ENCODE peak calls at places on chromosomes 7 and 10, in five cellular contexts. One of them, this sample, is unnamed. For H4K20me1, the result is how much of the 10 kb centered on the place peaks cover.

GRCh38 chr10:78296794-78297193 is 263.1 kb downstream of the RPS24 start:
- DNase-seq in neural progenitor cell: no peak
- DNase-seq in IMR-90: no peak
- DNase-seq in OCI-LY7: no peak
- DNase-seq in hepatocyte: no peak
- DNase-seq in this sample: no peak

GRCh38 chr10:132612571-132613504 is 75.3 kb downstream of the INPP5A start:
- DNase-seq in OCI-LY7: no peak
- DNase-seq in hepatocyte: no peak
- DNase-seq in IMR-90: peak
- DNase-seq in neural progenitor cell: peak
- DNase-seq in this sample: no peak

GRCh38 chr10:112210672-112211071 is 27.1 kb upstream of the GPAM start:
- DNase-seq in neural progenitor cell: no peak
- DNase-seq in OCI-LY7: no peak
- DNase-seq in hepatocyte: no peak
- DNase-seq in IMR-90: no peak
- DNase-seq in this sample: no peak

GRCh38 chr7:90412458-90413184 is 9.4 kb downstream of the CLDN12 start:
- DNase-seq in neural progenitor cell: peak
- DNase-seq in IMR-90: no peak
- DNase-seq in hepatocyte: no peak
- DNase-seq in OCI-LY7: peak
- DNase-seq in this sample: peak

GRCh38 chr10:71639412-71639719 is 80.2 kb downstream of the C10orf105 start:
- DNase-seq in hepatocyte: no peak
- DNase-seq in OCI-LY7: no peak
- DNase-seq in neural progenitor cell: no peak
- DNase-seq in IMR-90: no peak
- DNase-seq in this sample: no peak

GRCh38 chr7:139758388-139758787 is 19.4 kb downstream of the HIPK2 start:
- DNase-seq in hepatocyte: no peak
- DNase-seq in OCI-LY7: no peak
- DNase-seq in IMR-90: no peak
- DNase-seq in neural progenitor cell: no peak
- DNase-seq in this sample: no peak

GRCh38 chr7:86644282-86645173 is 819 bp downstream of the GRM3 start:
- DNase-seq in neural progenitor cell: peak
- DNase-seq in OCI-LY7: no peak
- DNase-seq in IMR-90: no peak
- DNase-seq in hepatocyte: no peak
- DNase-seq in this sample: no peak

GRCh38 chr7:16114633-16115032 is 306.7 kb downstream of the CRPPA start:
- DNase-seq in OCI-LY7: no peak
- DNase-seq in neural progenitor cell: no peak
- DNase-seq in hepatocyte: no peak
- DNase-seq in IMR-90: peak
- DNase-seq in this sample: peak

GRCh38 chr10:42630537-42631134 is 7.7 kb downstream of the ZNF33B start:
- DNase-seq in neural progenitor cell: no peak
- DNase-seq in OCI-LY7: no peak
- DNase-seq in hepatocyte: no peak
- DNase-seq in IMR-90: no peak
- DNase-seq in this sample: no peak

GRCh38 chr7:106456339-106456738 is 171.6 kb upstream of the NAMPT start:
- DNase-seq in neural progenitor cell: no peak
- DNase-seq in hepatocyte: no peak
- DNase-seq in IMR-90: no peak
- DNase-seq in OCI-LY7: no peak
- DNase-seq in this sample: no peak

GRCh38 chr7:125563964-125564529 is 634.4 kb upstream of the POT1 start:
- DNase-seq in OCI-LY7: no peak
- DNase-seq in hepatocyte: no peak
- DNase-seq in neural progenitor cell: peak
- DNase-seq in IMR-90: no peak
- DNase-seq in this sample: no peak

GRCh38 chr10:43040482-43041256 is 36.2 kb upstream of the RET start:
- DNase-seq in IMR-90: no peak
- DNase-seq in OCI-LY7: no peak
- DNase-seq in hepatocyte: no peak
- DNase-seq in neural progenitor cell: no peak
- DNase-seq in this sample: no peak

GRCh38 chr7:43756368-43757072 is 2.0 kb upstream of the BLVRA start:
- DNase-seq in OCI-LY7: no peak
- DNase-seq in IMR-90: peak
- DNase-seq in hepatocyte: no peak
- DNase-seq in neural progenitor cell: no peak
- DNase-seq in this sample: peak

GRCh38 chr10:95391570-95392249 is 100.9 kb upstream of the PDLIM1 start:
- DNase-seq in IMR-90: peak
- DNase-seq in neural progenitor cell: peak
- DNase-seq in hepatocyte: peak
- DNase-seq in OCI-LY7: peak
- DNase-seq in this sample: peak

GRCh38 chr7:35624299-35625186 is 70.4 kb downstream of the HERPUD2 start:
- DNase-seq in neural progenitor cell: peak
- DNase-seq in hepatocyte: peak
- DNase-seq in OCI-LY7: peak
- DNase-seq in IMR-90: peak
- DNase-seq in this sample: peak

GRCh38 chr7:36747969-36748574 is 23.8 kb upstream of the AOAH start:
- DNase-seq in neural progenitor cell: no peak
- DNase-seq in IMR-90: no peak
- DNase-seq in OCI-LY7: no peak
- DNase-seq in hepatocyte: no peak
- DNase-seq in this sample: no peak

GRCh38 chr7:16204953-16205352 is 216.4 kb downstream of the CRPPA start:
- DNase-seq in IMR-90: no peak
- DNase-seq in hepatocyte: no peak
- DNase-seq in neural progenitor cell: peak
- DNase-seq in OCI-LY7: no peak
- DNase-seq in this sample: no peak

GRCh38 chr10:101941871-101942270 is 98.3 kb upstream of the KCNIP2 start:
- DNase-seq in IMR-90: peak
- DNase-seq in OCI-LY7: no peak
- DNase-seq in hepatocyte: no peak
- DNase-seq in neural progenitor cell: no peak
- DNase-seq in this sample: peak

GRCh38 chr7:28395806-28396205 is 16.5 kb upstream of the CREB5 start:
- DNase-seq in OCI-LY7: no peak
- DNase-seq in hepatocyte: no peak
- DNase-seq in IMR-90: no peak
- DNase-seq in neural progenitor cell: no peak
- DNase-seq in this sample: peak

GRCh38 chr7:35571596-35572240 is 123.2 kb downstream of the HERPUD2 start:
- DNase-seq in OCI-LY7: no peak
- DNase-seq in hepatocyte: no peak
- DNase-seq in IMR-90: no peak
- DNase-seq in neural progenitor cell: no peak
- DNase-seq in this sample: no peak

GRCh38 chr7:78691584-78691983 is 761.9 kb downstream of the MAGI2 start:
- DNase-seq in hepatocyte: no peak
- DNase-seq in IMR-90: no peak
- DNase-seq in neural progenitor cell: no peak
- DNase-seq in OCI-LY7: peak
- DNase-seq in this sample: no peak

GRCh38 chr10:35643976-35644799 is 2.1 kb upstream of the FZD8 start:
- DNase-seq in OCI-LY7: no peak
- DNase-seq in hepatocyte: no peak
- DNase-seq in neural progenitor cell: peak
- DNase-seq in IMR-90: no peak
- DNase-seq in this sample: no peak

GRCh38 chr10:68406111-68406814 is 814 bp downstream of the RUFY2 start:
- DNase-seq in OCI-LY7: peak
- DNase-seq in neural progenitor cell: peak
- DNase-seq in IMR-90: peak
- DNase-seq in hepatocyte: peak
- DNase-seq in this sample: peak

GRCh38 chr7:14085901-14086300 is 96.4 kb upstream of the ETV1 start:
- DNase-seq in OCI-LY7: no peak
- DNase-seq in neural progenitor cell: no peak
- DNase-seq in IMR-90: no peak
- DNase-seq in hepatocyte: no peak
- DNase-seq in this sample: peak

GRCh38 chr7:8296362-8296659 is 34.3 kb upstream of the ICA1 start:
- DNase-seq in OCI-LY7: no peak
- DNase-seq in IMR-90: no peak
- DNase-seq in neural progenitor cell: no peak
- DNase-seq in hepatocyte: no peak
- DNase-seq in this sample: no peak
- TF ChIP-seq CTCF in OCI-LY7: peak
- TF ChIP-seq CTCF in IMR-90: no peak
- TF ChIP-seq CTCF in neural progenitor cell: no peak
- TF ChIP-seq CTCF in hepatocyte: no peak
- TF ChIP-seq CTCF in this sample: no peak

GRCh38 chr10:124699471-124700292 is 44.5 kb downstream of the FAM53B start:
- DNase-seq in neural progenitor cell: no peak
- DNase-seq in OCI-LY7: no peak
- DNase-seq in hepatocyte: no peak
- DNase-seq in IMR-90: no peak
- DNase-seq in this sample: no peak
- H4K20me1 ChIP-seq in neural progenitor cell: under half
- H4K20me1 ChIP-seq in OCI-LY7: under half
- H4K20me1 ChIP-seq in hepatocyte: under half
- H4K20me1 ChIP-seq in IMR-90: under half
- H4K20me1 ChIP-seq in this sample: under half

DNA sequence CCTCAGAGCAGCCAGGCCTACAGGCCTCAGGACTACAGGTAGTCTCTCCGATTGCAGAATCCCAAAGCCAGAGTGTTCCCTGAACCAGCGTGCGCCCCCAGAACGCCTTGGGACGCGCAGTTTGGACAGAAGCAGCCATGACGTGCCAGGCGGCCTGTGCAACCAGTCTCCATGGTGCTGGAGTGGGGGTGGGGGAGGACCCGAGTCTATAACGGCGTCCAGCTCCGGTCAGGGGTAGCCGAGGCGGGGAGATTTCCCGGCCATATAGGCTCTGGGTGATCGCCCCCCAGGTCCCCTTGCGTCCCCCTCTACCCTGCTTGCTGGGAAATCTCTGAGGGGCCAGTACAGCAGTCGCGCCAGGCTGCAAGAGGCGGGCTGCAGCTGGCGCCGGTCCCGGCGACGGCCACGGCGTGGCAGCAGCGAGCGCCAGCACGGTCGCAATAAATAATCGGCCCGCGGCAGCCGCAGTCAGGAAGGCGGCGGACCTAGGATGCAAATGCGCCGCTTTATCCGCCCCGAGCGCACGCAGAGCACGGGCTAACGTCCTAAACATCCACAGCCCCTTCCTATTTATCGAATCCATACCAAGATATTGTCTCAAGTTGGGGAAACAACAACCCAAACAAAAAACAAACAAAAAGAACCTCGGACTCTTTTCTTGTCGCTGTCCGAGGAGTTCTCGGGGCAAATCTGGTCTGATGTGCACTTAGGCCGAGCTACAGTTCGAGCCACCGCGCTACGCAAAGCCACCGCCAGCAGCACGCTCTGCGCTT is 1.6 kb downstream of the HOXA3 start:
- DNase-seq in neural progenitor cell: peak
- DNase-seq in OCI-LY7: peak
- DNase-seq in hepatocyte: peak
- DNase-seq in IMR-90: peak
- DNase-seq in this sample: peak
- H3K27ac ChIP-seq in neural progenitor cell: no peak
- H3K27ac ChIP-seq in OCI-LY7: no peak
- H3K27ac ChIP-seq in hepatocyte: no peak
- H3K27ac ChIP-seq in IMR-90: peak
- H3K27ac ChIP-seq in this sample: peak

GRCh38 chr7:101856488-101857357 is 39.3 kb downstream of the CUX1 start:
- DNase-seq in hepatocyte: peak
- DNase-seq in OCI-LY7: peak
- DNase-seq in IMR-90: peak
- DNase-seq in neural progenitor cell: no peak
- DNase-seq in this sample: peak
- TF ChIP-seq CTCF in hepatocyte: peak
- TF ChIP-seq CTCF in OCI-LY7: peak
- TF ChIP-seq CTCF in IMR-90: peak
- TF ChIP-seq CTCF in neural progenitor cell: no peak
- TF ChIP-seq CTCF in this sample: peak

DNA sequence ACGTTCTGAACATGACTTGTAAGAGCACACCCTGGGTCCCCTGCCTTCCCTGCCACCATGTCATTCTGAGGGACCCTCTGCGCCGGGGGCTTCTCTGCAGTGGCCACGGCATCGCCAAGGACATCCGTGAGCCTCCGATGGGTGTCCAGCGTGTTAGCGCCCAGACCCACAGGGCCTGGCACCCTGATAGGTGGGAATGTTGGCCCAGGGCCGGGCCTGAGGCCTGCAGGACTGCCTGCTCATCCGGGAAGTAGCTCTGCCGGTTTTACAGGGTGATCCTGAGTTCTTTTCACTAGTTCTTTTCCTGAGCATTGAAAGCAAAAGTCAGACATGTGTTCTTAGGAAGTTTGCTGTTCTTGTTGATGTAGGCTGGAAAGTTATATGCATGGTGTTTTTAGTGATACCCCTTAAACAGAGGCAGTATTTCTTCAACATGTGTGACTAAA is 54.5 kb downstream of the WDR37 start:
- DNase-seq in OCI-LY7: no peak
- DNase-seq in IMR-90: no peak
- DNase-seq in neural progenitor cell: no peak
- DNase-seq in hepatocyte: no peak
- DNase-seq in this sample: no peak
- H4K20me1 ChIP-seq in OCI-LY7: under half
- H4K20me1 ChIP-seq in IMR-90: under half
- H4K20me1 ChIP-seq in neural progenitor cell: under half
- H4K20me1 ChIP-seq in hepatocyte: under half
- H4K20me1 ChIP-seq in this sample: under half

DNA sequence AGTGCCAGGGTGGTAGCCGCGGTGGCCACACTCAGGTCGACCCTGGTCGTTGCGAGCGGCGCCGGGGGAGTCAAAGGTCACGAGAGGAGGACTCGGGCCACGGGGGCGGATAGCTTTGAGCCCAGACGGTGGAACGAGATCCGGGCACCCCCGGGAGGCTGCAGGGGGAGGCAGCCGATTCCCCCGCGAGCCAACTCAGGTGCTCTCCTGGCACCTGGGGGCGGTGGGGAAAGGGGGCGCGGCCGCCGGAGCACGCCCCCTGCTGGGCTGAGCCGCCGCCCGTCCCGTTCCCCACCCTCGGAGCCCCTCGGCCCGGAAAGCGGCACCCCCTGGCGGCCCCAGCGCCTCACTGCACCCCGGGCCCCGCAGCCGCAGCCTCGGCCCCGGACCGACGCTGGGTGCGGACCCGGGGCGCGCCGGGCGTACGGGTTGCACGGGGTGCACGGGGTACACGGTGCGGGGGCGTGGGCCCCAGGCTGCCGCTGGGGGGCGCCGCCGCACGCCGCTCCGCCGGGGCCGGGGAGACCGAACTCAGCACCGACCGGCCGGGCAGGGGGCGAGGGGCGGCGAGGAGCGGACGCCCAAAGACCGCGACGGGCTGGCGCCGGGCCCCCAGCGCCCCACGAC is 513 bp upstream of the NYAP1 start:
- DNase-seq in neural progenitor cell: peak
- DNase-seq in hepatocyte: peak
- DNase-seq in IMR-90: peak
- DNase-seq in OCI-LY7: peak
- DNase-seq in this sample: no peak
- H3K27ac ChIP-seq in neural progenitor cell: no peak
- H3K27ac ChIP-seq in hepatocyte: peak
- H3K27ac ChIP-seq in IMR-90: no peak
- H3K27ac ChIP-seq in OCI-LY7: no peak
- H3K27ac ChIP-seq in this sample: no peak

This sample was measured in fibroblast of lung.